ENCODE peak calls at places on chromosomes 4 and X, in ten cellular contexts. H, W, A, Q, X, N, P, Z, R and J are unnamed samples.

GRCh38 chrX:109959356-109959871 is 43.5 kb upstream of the TMEM164 start:
- DNase-seq in H (no peak), W (no peak), A (no peak), Q (no peak), X (no peak), N (no peak), P (peak; percentile 23), Z (no peak), R (no peak), J (no peak)

GRCh38 chrX:10526442-10526841 is 93.9 kb downstream of the MID1 start:
- DNase-seq in H (peak; percentile 48), W (no peak), A (peak; percentile 63), Q (no peak), X (no peak), N (no peak), P (no peak), Z (no peak), R (no peak), J (no peak)

GRCh38 chr4:62709618-62710252 is 1509.6 kb downstream of the ADGRL3 start:
- DNase-seq in H (peak; percentile 6), W (no peak), A (no peak), Q (no peak), X (no peak), N (peak; percentile 43), P (no peak), Z (no peak), R (no peak), J (no peak)

GRCh38 chr4:40247350-40247749 is 50.5 kb downstream of the RHOH start:
- DNase-seq in H (no peak), W (no peak), A (no peak), Q (no peak), X (no peak), N (no peak), P (no peak), Z (peak; percentile 71), R (peak; percentile 50), J (no peak)

GRCh38 chr4:153611679-153612078 is 72.4 kb upstream of the TLR2 start:
- DNase-seq in H (peak; percentile 54), W (no peak), A (peak; percentile 29), Q (no peak), X (no peak), N (peak; percentile 76), P (peak; percentile 41), Z (no peak), R (no peak), J (no peak)

GRCh38 chr4:76035146-76035545 is 724 bp downstream of the CXCL11 start:
- DNase-seq in H (no peak), W (no peak), A (no peak), Q (no peak), X (no peak), N (no peak), P (no peak), Z (no peak), R (no peak), J (peak; percentile 31)

GRCh38 chr4:144399927-144400326 is 246.0 kb upstream of the HHIP start:
- DNase-seq in H (peak; percentile 97), W (no peak), A (peak; percentile 92), Q (no peak), X (no peak), N (peak; percentile 94), P (peak; percentile 68), Z (peak; percentile 10), R (no peak), J (peak; percentile 66)

GRCh38 chrX:118614150-118614549 is 113.3 kb upstream of the IL13RA1 start:
- DNase-seq in H (no peak), W (no peak), A (no peak), Q (no peak), X (no peak), N (no peak), P (no peak), Z (no peak), R (no peak), J (no peak)

GRCh38 chrX:80810365-80810978 is 795 bp upstream of the BRWD3 start:
- DNase-seq in H (peak; percentile 1), W (no peak), A (peak; percentile 12), Q (no peak), X (no peak), N (peak; percentile 4), P (no peak), Z (no peak), R (no peak), J (no peak)

GRCh38 chr4:8319731-8320385 is 50.3 kb downstream of the HTRA3 start:
- DNase-seq in H (peak; percentile 20), W (peak; percentile 42), A (peak; percentile 27), Q (no peak), X (no peak), N (peak; percentile 27), P (no peak), Z (no peak), R (no peak), J (no peak)